ENCODE peak calls at places on chromosomes 1 and 21, in six cellular contexts. One of them, this sample, is unnamed.

GRCh38 chr1:246117066-246117791 is 389.9 kb downstream of the SMYD3 start:
- DNase-seq in HFFc6: peak; percentile 6
- DNase-seq in PC-3: peak; percentile 60
- DNase-seq in CD4-positive, alpha-beta T cell: peak; percentile 10
- DNase-seq in mesothelial cell of epicardium: no peak
- DNase-seq in WTC11: peak; percentile 36
- DNase-seq in this sample: no peak

GRCh38 chr1:54409156-54410142 is 3.3 kb upstream of the SSBP3 start:
- DNase-seq in HFFc6: no peak
- DNase-seq in PC-3: no peak
- DNase-seq in CD4-positive, alpha-beta T cell: no peak
- DNase-seq in mesothelial cell of epicardium: no peak
- DNase-seq in WTC11: no peak
- DNase-seq in this sample: no peak

GRCh38 chr1:90502696-90503095 is 214.4 kb downstream of the BARHL2 start:
- DNase-seq in HFFc6: no peak
- DNase-seq in PC-3: no peak
- DNase-seq in CD4-positive, alpha-beta T cell: no peak
- DNase-seq in mesothelial cell of epicardium: no peak
- DNase-seq in WTC11: no peak
- DNase-seq in this sample: no peak

GRCh38 chr1:1080122-1080753 is 6.1 kb upstream of the RNF223 start:
- DNase-seq in HFFc6: peak; percentile 45
- DNase-seq in PC-3: peak; percentile 78
- DNase-seq in CD4-positive, alpha-beta T cell: no peak
- DNase-seq in mesothelial cell of epicardium: peak; percentile 38
- DNase-seq in WTC11: peak; percentile 76
- DNase-seq in this sample: no peak

GRCh38 chr1:245091818-245092637 is 62.8 kb upstream of the KIF26B start:
- DNase-seq in HFFc6: peak; percentile 94
- DNase-seq in PC-3: peak; percentile 97
- DNase-seq in CD4-positive, alpha-beta T cell: no peak
- DNase-seq in mesothelial cell of epicardium: no peak
- DNase-seq in WTC11: no peak
- DNase-seq in this sample: no peak

GRCh38 chr1:207952617-207953542 is 42.0 kb upstream of the CD34 start:
- DNase-seq in HFFc6: no peak
- DNase-seq in PC-3: no peak
- DNase-seq in CD4-positive, alpha-beta T cell: no peak
- DNase-seq in mesothelial cell of epicardium: no peak
- DNase-seq in WTC11: no peak
- DNase-seq in this sample: no peak

GRCh38 chr1:112790920-112791722 is 76.0 kb upstream of the PPM1J start:
- DNase-seq in HFFc6: no peak
- DNase-seq in PC-3: no peak
- DNase-seq in CD4-positive, alpha-beta T cell: no peak
- DNase-seq in mesothelial cell of epicardium: no peak
- DNase-seq in WTC11: no peak
- DNase-seq in this sample: no peak

GRCh38 chr1:232127190-232127589 is 500.6 kb downstream of the DISC1 start:
- DNase-seq in HFFc6: peak; percentile 81
- DNase-seq in PC-3: peak; percentile 94
- DNase-seq in CD4-positive, alpha-beta T cell: no peak
- DNase-seq in mesothelial cell of epicardium: no peak
- DNase-seq in WTC11: no peak
- DNase-seq in this sample: no peak

GRCh38 chr1:6580588-6581270 is 935 bp downstream of the ZBTB48 start:
- DNase-seq in HFFc6: no peak
- DNase-seq in PC-3: peak; percentile 40
- DNase-seq in CD4-positive, alpha-beta T cell: no peak
- DNase-seq in mesothelial cell of epicardium: no peak
- DNase-seq in WTC11: no peak
- DNase-seq in this sample: no peak

GRCh38 chr1:45205000-45205909 is 1.1 kb downstream of the ZSWIM5 start:
- DNase-seq in HFFc6: no peak
- DNase-seq in PC-3: peak; percentile 25
- DNase-seq in CD4-positive, alpha-beta T cell: peak; percentile 6
- DNase-seq in mesothelial cell of epicardium: no peak
- DNase-seq in WTC11: peak; percentile 67
- DNase-seq in this sample: peak; percentile 40

GRCh38 chr1:185156321-185156853 is 366 bp downstream of the TRMT1L start:
- DNase-seq in HFFc6: peak; percentile 0
- DNase-seq in PC-3: no peak
- DNase-seq in CD4-positive, alpha-beta T cell: no peak
- DNase-seq in mesothelial cell of epicardium: peak; percentile 45
- DNase-seq in WTC11: no peak
- DNase-seq in this sample: no peak

GRCh38 chr1:68321084-68321685 is 88.9 kb upstream of the WLS start:
- DNase-seq in HFFc6: peak; percentile 48
- DNase-seq in PC-3: peak; percentile 77
- DNase-seq in CD4-positive, alpha-beta T cell: no peak
- DNase-seq in mesothelial cell of epicardium: peak; percentile 44
- DNase-seq in WTC11: peak; percentile 73
- DNase-seq in this sample: peak; percentile 59

GRCh38 chr1:243701872-243702271 is 148.2 kb downstream of the AKT3 start:
- DNase-seq in HFFc6: no peak
- DNase-seq in PC-3: no peak
- DNase-seq in CD4-positive, alpha-beta T cell: no peak
- DNase-seq in mesothelial cell of epicardium: no peak
- DNase-seq in WTC11: no peak
- DNase-seq in this sample: no peak

GRCh38 chr1:42431514-42431913 is 24.3 kb downstream of the ZMYND12 start:
- DNase-seq in HFFc6: no peak
- DNase-seq in PC-3: peak; percentile 41
- DNase-seq in CD4-positive, alpha-beta T cell: no peak
- DNase-seq in mesothelial cell of epicardium: no peak
- DNase-seq in WTC11: no peak
- DNase-seq in this sample: no peak

DNA sequence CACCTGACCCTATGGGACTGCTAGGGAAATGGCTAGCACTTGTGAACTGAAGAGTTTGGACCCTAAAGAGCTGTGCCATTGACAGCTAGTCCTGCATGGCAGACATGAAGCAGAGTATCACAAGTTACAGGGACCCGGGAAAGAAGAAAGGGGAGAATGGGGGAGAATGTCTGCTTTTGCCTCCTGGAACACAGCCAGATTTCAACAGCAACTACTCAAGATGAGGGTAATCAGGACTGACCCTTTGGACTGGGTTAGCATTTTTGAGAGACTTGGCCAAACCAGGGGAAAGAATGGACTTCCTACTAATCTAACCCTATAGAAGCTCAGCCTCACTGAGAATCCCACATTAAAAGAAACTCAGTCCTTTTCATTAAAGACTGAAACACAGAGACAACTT is 8.7 kb upstream of the UTP25 start:
- DNase-seq in HFFc6: no peak
- DNase-seq in PC-3: no peak
- DNase-seq in CD4-positive, alpha-beta T cell: no peak
- DNase-seq in mesothelial cell of epicardium: no peak
- DNase-seq in WTC11: no peak
- DNase-seq in this sample: no peak
- TF ChIP-seq CTCF in HFFc6: no peak
- TF ChIP-seq CTCF in PC-3: no peak
- TF ChIP-seq CTCF in CD4-positive, alpha-beta T cell: no peak
- TF ChIP-seq CTCF in mesothelial cell of epicardium: no peak
- TF ChIP-seq CTCF in WTC11: no peak
- TF ChIP-seq CTCF in this sample: no peak

GRCh38 chr21:36640260-36641244 is 58.4 kb upstream of the SIM2 start:
- DNase-seq in HFFc6: no peak
- DNase-seq in PC-3: peak; percentile 58
- DNase-seq in CD4-positive, alpha-beta T cell: no peak
- DNase-seq in mesothelial cell of epicardium: no peak
- DNase-seq in WTC11: no peak
- DNase-seq in this sample: no peak
- TF ChIP-seq CTCF in HFFc6: no peak
- TF ChIP-seq CTCF in PC-3: peak; percentile 40
- TF ChIP-seq CTCF in CD4-positive, alpha-beta T cell: no peak
- TF ChIP-seq CTCF in mesothelial cell of epicardium: no peak
- TF ChIP-seq CTCF in WTC11: no peak
- TF ChIP-seq CTCF in this sample: no peak

GRCh38 chr1:43997979-43998378 is 6.6 kb downstream of the CCDC24 start:
- DNase-seq in HFFc6: no peak
- DNase-seq in PC-3: no peak
- DNase-seq in CD4-positive, alpha-beta T cell: no peak
- DNase-seq in mesothelial cell of epicardium: no peak
- DNase-seq in WTC11: no peak
- DNase-seq in this sample: no peak

GRCh38 chr1:44000266-44000665 is 8.9 kb downstream of the CCDC24 start:
- DNase-seq in HFFc6: no peak
- DNase-seq in PC-3: no peak
- DNase-seq in CD4-positive, alpha-beta T cell: no peak
- DNase-seq in mesothelial cell of epicardium: no peak
- DNase-seq in WTC11: no peak
- DNase-seq in this sample: no peak

GRCh38 chr1:44002165-44002564 is 10.8 kb downstream of the CCDC24 start:
- DNase-seq in HFFc6: no peak
- DNase-seq in PC-3: no peak
- DNase-seq in CD4-positive, alpha-beta T cell: no peak
- DNase-seq in mesothelial cell of epicardium: no peak
- DNase-seq in WTC11: no peak
- DNase-seq in this sample: no peak

GRCh38 chr1:43999455-43999854 is 8.1 kb downstream of the CCDC24 start:
- DNase-seq in HFFc6: no peak
- DNase-seq in PC-3: no peak
- DNase-seq in CD4-positive, alpha-beta T cell: no peak
- DNase-seq in mesothelial cell of epicardium: no peak
- DNase-seq in WTC11: no peak
- DNase-seq in this sample: no peak

DNA sequence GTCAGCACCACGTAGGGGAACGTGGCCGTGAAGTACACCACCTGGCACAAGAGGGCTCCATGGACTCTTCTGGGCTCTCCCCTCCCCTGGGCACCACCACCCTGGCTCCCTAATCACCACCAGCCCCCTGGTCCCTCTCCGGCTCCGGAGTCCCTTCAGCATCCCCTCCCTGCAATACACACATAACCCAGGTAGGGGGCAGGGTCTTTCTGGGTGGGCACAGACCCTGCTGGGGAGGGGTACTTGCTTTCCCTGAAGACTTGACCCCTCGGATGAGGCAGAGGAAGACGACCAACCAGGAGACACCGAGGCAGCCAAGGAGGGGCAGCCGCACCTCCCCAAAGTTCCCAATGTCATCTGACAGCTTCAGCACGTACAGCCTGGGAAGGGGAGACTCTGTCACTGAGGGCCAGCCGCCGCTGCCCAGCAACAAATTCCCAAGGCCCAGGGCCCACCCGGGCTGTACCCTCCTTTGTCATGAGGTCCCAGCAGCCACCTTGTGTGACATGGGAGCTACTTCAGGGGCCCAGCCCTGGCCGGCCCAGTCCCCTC is 11.3 kb downstream of the CCDC24 start:
- DNase-seq in HFFc6: no peak
- DNase-seq in PC-3: no peak
- DNase-seq in CD4-positive, alpha-beta T cell: no peak
- DNase-seq in mesothelial cell of epicardium: no peak
- DNase-seq in WTC11: peak; percentile 40
- DNase-seq in this sample: no peak
- TF ChIP-seq CTCF in HFFc6: peak; percentile 63
- TF ChIP-seq CTCF in PC-3: peak; percentile 35
- TF ChIP-seq CTCF in CD4-positive, alpha-beta T cell: no peak
- TF ChIP-seq CTCF in mesothelial cell of epicardium: peak; percentile 57
- TF ChIP-seq CTCF in WTC11: peak; percentile 62
- TF ChIP-seq CTCF in this sample: peak; percentile 33

DNA sequence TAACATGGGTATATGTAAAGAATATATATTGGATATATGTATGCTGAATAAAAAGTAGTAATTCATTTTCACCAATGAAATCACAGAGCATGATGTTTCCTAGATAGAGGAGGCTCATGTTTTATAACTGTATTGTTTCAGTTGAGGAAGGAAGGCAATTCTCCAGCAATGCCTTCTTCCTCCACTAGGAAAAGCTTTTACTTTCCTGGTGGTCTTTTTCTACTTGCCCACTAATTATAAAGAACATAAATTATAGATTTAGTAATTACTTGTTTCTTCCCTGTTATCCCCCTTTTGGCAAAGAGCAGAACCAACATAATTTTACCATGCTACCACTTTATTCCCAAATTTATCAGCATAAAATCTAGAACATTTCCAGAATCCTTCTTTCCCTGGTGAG is 159.0 kb downstream of the PLA2G4A start:
- DNase-seq in HFFc6: no peak
- DNase-seq in PC-3: no peak
- DNase-seq in CD4-positive, alpha-beta T cell: no peak
- DNase-seq in mesothelial cell of epicardium: no peak
- DNase-seq in WTC11: no peak
- DNase-seq in this sample: no peak
- TF ChIP-seq CTCF in HFFc6: peak; percentile 72
- TF ChIP-seq CTCF in PC-3: peak; percentile 25
- TF ChIP-seq CTCF in CD4-positive, alpha-beta T cell: no peak
- TF ChIP-seq CTCF in mesothelial cell of epicardium: peak; percentile 71
- TF ChIP-seq CTCF in WTC11: no peak
- TF ChIP-seq CTCF in this sample: peak; percentile 53